ENCODE peak calls at places on chromosomes 6 and 20, in seven cellular contexts. F, T, W, O, J, Q and A are unnamed samples.

GRCh38 chr20:58982406-58983114 is 1.5 kb downstream of the NELFCD start:
- DNase-seq in F (no peak), T (no peak), W (no peak), O (no peak), J (no peak), Q (no peak), A (no peak)

GRCh38 chr20:54340667-54341081 is 132.8 kb downstream of the PFDN4 start:
- DNase-seq in F (no peak), T (no peak), W (no peak), O (no peak), J (no peak), Q (no peak), A (peak; percentile 25)

GRCh38 chr6:155523821-155524238 is 68.2 kb upstream of the NOX3 start:
- DNase-seq in F (no peak), T (no peak), W (no peak), O (peak; percentile 70), J (no peak), Q (peak; percentile 80), A (no peak)

GRCh38 chr20:24665196-24665595 is 195.8 kb downstream of the SYNDIG1 start:
- DNase-seq in F (no peak), T (no peak), W (no peak), O (no peak), J (no peak), Q (no peak), A (no peak)

GRCh38 chr6:166675736-166676135 is 48.7 kb upstream of the RPS6KA2 start:
- DNase-seq in F (no peak), T (no peak), W (no peak), O (no peak), J (no peak), Q (no peak), A (no peak)

GRCh38 chr20:1313236-1313964 is 15.5 kb downstream of the SDCBP2 start:
- DNase-seq in F (peak; percentile 24), T (peak; percentile 85), W (peak; percentile 69), O (peak; percentile 88), J (peak; percentile 44), Q (peak; percentile 89), A (no peak)

GRCh38 chr6:107731422-107732319 is 92.4 kb downstream of the SCML4 start:
- DNase-seq in F (no peak), T (peak; percentile 19), W (peak; percentile 57), O (no peak), J (no peak), Q (no peak), A (no peak)

GRCh38 chr6:52493669-52494068 is 73.5 kb downstream of the EFHC1 start:
- DNase-seq in F (no peak), T (no peak), W (no peak), O (no peak), J (no peak), Q (no peak), A (no peak)

GRCh38 chr20:48822879-48823385 is 4.9 kb downstream of the PREX1 start:
- DNase-seq in F (no peak), T (no peak), W (peak; percentile 52), O (no peak), J (no peak), Q (no peak), A (no peak)

GRCh38 chr6:154938245-154938583 is 56.9 kb upstream of the TIAM2 start:
- DNase-seq in F (no peak), T (no peak), W (no peak), O (no peak), J (no peak), Q (peak; percentile 34), A (no peak)

GRCh38 chr20:7358670-7359069 is 581.6 kb downstream of the HAO1 start:
- DNase-seq in F (no peak), T (peak; percentile 5), W (no peak), O (peak; percentile 45), J (no peak), Q (peak; percentile 35), A (no peak)

GRCh38 chr6:2659882-2660281 is 90.8 kb downstream of the MYLK4 start:
- DNase-seq in F (no peak), T (no peak), W (no peak), O (no peak), J (no peak), Q (no peak), A (no peak)

GRCh38 chr6:137847748-137848147 is 19.3 kb upstream of the TNFAIP3 start:
- DNase-seq in F (no peak), T (no peak), W (no peak), O (no peak), J (no peak), Q (no peak), A (no peak)

GRCh38 chr20:46011631-46012482 is 3.1 kb downstream of the MMP9 start:
- DNase-seq in F (no peak), T (peak; percentile 40), W (peak; percentile 55), O (peak; percentile 42), J (no peak), Q (peak; percentile 83), A (no peak)